ENCODE peak calls at places on chromosomes 2 and 18, in four cellular contexts. O is CD8-positive, alpha-beta T cell; Q is right cardiac atrium; L is adrenal gland. A is an unnamed sample.

GRCh38 chr2:219220652-219221402 is 2.1 kb upstream of the ABCB6 start:
- DNase-seq in O (no peak), Q (peak; percentile 55), L (no peak), A (no peak)

GRCh38 chr2:130337735-130338325 is 4.9 kb upstream of the IMP4 start:
- DNase-seq in O (no peak), Q (no peak), L (no peak), A (peak; percentile 13)

GRCh38 chr2:134280726-134281125 is 26.9 kb downstream of the MGAT5 start:
- DNase-seq in O (no peak), Q (no peak), L (no peak), A (no peak)

GRCh38 chr2:37464064-37464463 is 119.6 kb downstream of the QPCT start:
- DNase-seq in O (no peak), Q (no peak), L (no peak), A (peak; percentile 39)

GRCh38 chr2:218218409-218219185 is 1.6 kb downstream of the ARPC2 start:
- DNase-seq in O (no peak), Q (no peak), L (no peak), A (no peak)

GRCh38 chr2:40455661-40456060 is 3.8 kb upstream of the SLC8A1 start:
- DNase-seq in O (no peak), Q (no peak), L (peak; percentile 54), A (no peak)

GRCh38 chr2:104752504-104752903 is 101.4 kb upstream of the POU3F3 start:
- DNase-seq in O (no peak), Q (no peak), L (no peak), A (no peak)

GRCh38 chr2:45889053-45889452 is 237.6 kb downstream of the PRKCE start:
- DNase-seq in O (no peak), Q (peak; percentile 65), L (peak; percentile 72), A (peak; percentile 41)

GRCh38 chr2:233005096-233005495 is 8.0 kb downstream of the NGEF start:
- DNase-seq in O (no peak), Q (no peak), L (no peak), A (no peak)

GRCh38 chr2:175855794-175856453 is 146.1 kb downstream of the LNPK start:
- DNase-seq in O (no peak), Q (peak; percentile 46), L (peak; percentile 70), A (no peak)

GRCh38 chr2:191678437-191679110 is 638 bp downstream of the NABP1 start:
- DNase-seq in O (peak; percentile 42), Q (peak; percentile 84), L (peak; percentile 65), A (peak; percentile 80)

GRCh38 chr2:443754-444153 is 155.9 kb upstream of the ALKAL2 start:
- DNase-seq in O (no peak), Q (no peak), L (no peak), A (no peak)

GRCh38 chr2:124970065-124970464 is 945.0 kb downstream of the CNTNAP5 start:
- DNase-seq in O (no peak), Q (no peak), L (no peak), A (no peak)

GRCh38 chr2:170703776-170704476 is 11.2 kb upstream of the SP5 start:
- DNase-seq in O (no peak), Q (no peak), L (no peak), A (no peak)

GRCh38 chr2:179538406-179538805 is 273.8 kb upstream of the SESTD1 start:
- DNase-seq in O (no peak), Q (no peak), L (no peak), A (no peak)

GRCh38 chr18:24176727-24177416 is 38.0 kb downstream of the CABYR start:
- DNase-seq in O (peak; percentile 22), Q (peak; percentile 68), L (peak; percentile 79), A (peak; percentile 75)

GRCh38 chr2:36355890-36356198 is 266 bp downstream of the CRIM1 start:
- DNase-seq in O (no peak), Q (no peak), L (no peak), A (no peak)
- H3K4me1 ChIP-seq in O (peaks cover 23% of the 10 kb centered on the region), Q (no peaks in the 10 kb centered on the region), L (peaks cover 23% of the 10 kb centered on the region), A (peaks cover 9% of the 10 kb centered on the region)

GRCh38 chr2:106091219-106091618 is 102.9 kb downstream of the UXS1 start:
- DNase-seq in O (no peak), Q (no peak), L (no peak), A (no peak)
- H3K4me1 ChIP-seq in O (peaks cover 94% of the 10 kb centered on the region), Q (no peaks in the 10 kb centered on the region), L (no peaks in the 10 kb centered on the region), A (no peaks in the 10 kb centered on the region)

DNA sequence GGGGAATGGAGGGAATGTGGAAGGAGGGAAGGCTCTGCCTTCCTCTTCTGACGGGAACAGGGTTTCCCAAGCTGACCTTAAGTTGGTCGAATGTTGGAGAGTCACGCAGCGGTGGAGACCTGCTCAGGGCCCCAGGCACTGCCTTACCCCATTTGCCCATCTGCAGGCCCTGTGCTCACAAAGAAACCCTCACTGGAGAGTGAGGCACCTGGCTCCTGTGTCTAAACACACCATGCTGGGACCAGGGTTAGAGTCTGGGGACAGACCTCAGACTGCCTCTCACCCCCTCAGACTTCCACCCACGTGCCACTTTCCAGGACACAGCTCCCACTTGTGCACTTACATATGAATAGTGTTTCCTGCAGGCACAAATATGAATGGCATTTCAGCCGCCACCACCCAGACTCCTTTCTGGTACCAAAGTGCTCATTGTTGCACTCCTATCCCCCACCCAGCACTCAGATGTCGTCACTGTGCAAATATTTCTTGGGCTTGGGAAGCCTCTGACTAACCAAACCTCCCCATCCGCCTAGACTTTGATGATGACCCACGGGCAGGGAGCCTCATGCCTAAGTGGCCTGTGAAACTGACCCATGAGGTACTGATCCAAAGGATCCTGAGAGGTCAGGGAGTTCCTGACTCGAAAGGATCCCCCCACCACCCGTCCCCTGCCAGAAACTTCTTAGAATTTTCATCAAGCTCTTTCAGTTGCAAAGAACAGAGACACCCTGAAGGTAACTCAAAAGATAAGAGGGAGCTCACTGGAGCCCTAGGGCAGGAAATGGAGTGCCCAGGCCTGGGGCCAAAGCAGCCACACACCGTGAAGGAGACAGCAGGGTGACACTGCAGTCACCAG is 78.3 kb downstream of the STPG4 start:
- DNase-seq in O (no peak), Q (no peak), L (peak; percentile 67), A (peak; percentile 79)
- H3K4me1 ChIP-seq in O (peaks cover under 1% of the 10 kb centered on the region), Q (peaks cover 9% of the 10 kb centered on the region), L (peaks cover 75% of the 10 kb centered on the region), A (peaks cover 25% of the 10 kb centered on the region)

DNA sequence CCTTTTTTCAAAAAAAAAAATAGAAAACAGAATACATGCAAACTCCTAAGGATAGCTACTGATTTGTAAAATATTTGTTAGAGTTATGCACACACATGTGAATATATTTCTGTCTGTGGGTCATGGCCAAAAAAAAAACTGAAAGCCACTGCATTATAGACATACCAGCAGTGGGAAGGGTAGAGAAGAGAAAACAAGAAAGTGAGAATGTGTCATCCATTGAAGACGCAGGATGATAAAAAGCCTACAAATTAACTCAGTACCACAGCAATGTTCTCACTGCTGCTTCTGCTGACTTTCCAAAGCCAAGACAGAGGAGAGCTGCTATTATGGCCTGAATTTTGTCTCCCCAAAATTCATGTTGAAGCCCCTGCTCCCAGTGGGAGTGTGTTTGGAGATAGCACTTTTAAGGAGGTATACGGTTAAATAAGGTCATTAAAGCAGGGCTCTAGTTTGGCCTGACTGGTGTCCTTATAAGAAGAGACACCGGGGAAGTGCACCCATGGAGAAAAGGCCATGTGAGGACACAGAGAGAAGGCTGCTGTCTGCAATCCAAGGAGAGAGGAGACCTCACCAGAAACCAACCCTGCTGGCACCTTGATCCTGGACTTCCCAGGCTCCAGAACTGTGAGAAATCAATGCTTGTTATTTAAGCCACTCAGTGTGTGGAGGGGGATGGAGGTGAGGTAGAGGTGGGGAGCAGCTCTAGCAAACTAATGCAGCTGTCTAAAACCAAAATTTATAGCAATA is 61.8 kb downstream of the RPL31 start:
- DNase-seq in O (no peak), Q (no peak), L (no peak), A (no peak)
- H3K4me1 ChIP-seq in O (no peaks in the 10 kb centered on the region), Q (peaks cover 15% of the 10 kb centered on the region), L (peaks cover 7% of the 10 kb centered on the region), A (peaks cover 9% of the 10 kb centered on the region)

A was measured in hepatocyte.